ENCODE peak calls at places on chromosomes 3 and 15, in six cellular contexts. One of them, this sample, is unnamed.

GRCh38 chr3:58746758-58747157 is 80.2 kb upstream of the FAM3D start:
- DNase-seq in heart right ventricle: no peak
- DNase-seq in HCT116: no peak
- DNase-seq in A549: no peak
- DNase-seq in AG04450: no peak
- DNase-seq in foreskin keratinocyte: no peak
- DNase-seq in this sample: no peak

GRCh38 chr3:174869448-174869847 is 10.3 kb downstream of the NAALADL2 start:
- DNase-seq in HCT116: no peak
- DNase-seq in heart right ventricle: no peak
- DNase-seq in AG04450: peak
- DNase-seq in A549: no peak
- DNase-seq in foreskin keratinocyte: no peak
- DNase-seq in this sample: no peak

GRCh38 chr3:76063019-76063418 is 277.7 kb upstream of the ZNF717 start:
- DNase-seq in heart right ventricle: no peak
- DNase-seq in AG04450: peak
- DNase-seq in A549: no peak
- DNase-seq in HCT116: no peak
- DNase-seq in foreskin keratinocyte: peak
- DNase-seq in this sample: peak

GRCh38 chr3:109924196-109924595 is 586.9 kb upstream of the DPPA4 start:
- DNase-seq in foreskin keratinocyte: no peak
- DNase-seq in AG04450: no peak
- DNase-seq in heart right ventricle: no peak
- DNase-seq in HCT116: no peak
- DNase-seq in A549: no peak
- DNase-seq in this sample: no peak

GRCh38 chr3:67704322-67704721 is 49.9 kb upstream of the SUCLG2 start:
- DNase-seq in HCT116: no peak
- DNase-seq in heart right ventricle: no peak
- DNase-seq in foreskin keratinocyte: no peak
- DNase-seq in AG04450: no peak
- DNase-seq in A549: no peak
- DNase-seq in this sample: no peak

GRCh38 chr3:170469151-170470062 is 50.7 kb downstream of the CLDN11 start:
- DNase-seq in A549: peak
- DNase-seq in heart right ventricle: no peak
- DNase-seq in foreskin keratinocyte: no peak
- DNase-seq in HCT116: no peak
- DNase-seq in AG04450: peak
- DNase-seq in this sample: no peak

GRCh38 chr3:99859855-99860254 is 42.2 kb downstream of the CMSS1 start:
- DNase-seq in AG04450: peak
- DNase-seq in foreskin keratinocyte: peak
- DNase-seq in HCT116: no peak
- DNase-seq in heart right ventricle: no peak
- DNase-seq in A549: peak
- DNase-seq in this sample: peak

GRCh38 chr3:8865697-8866096 is 96.3 kb upstream of the OXTR start:
- DNase-seq in AG04450: no peak
- DNase-seq in foreskin keratinocyte: no peak
- DNase-seq in HCT116: no peak
- DNase-seq in A549: no peak
- DNase-seq in heart right ventricle: no peak
- DNase-seq in this sample: no peak

GRCh38 chr3:137514853-137515252 is 249.3 kb upstream of the SOX14 start:
- DNase-seq in foreskin keratinocyte: no peak
- DNase-seq in A549: no peak
- DNase-seq in AG04450: no peak
- DNase-seq in HCT116: no peak
- DNase-seq in heart right ventricle: no peak
- DNase-seq in this sample: no peak

GRCh38 chr15:31214864-31215489 is 111.7 kb upstream of the KLF13 start:
- DNase-seq in A549: peak
- DNase-seq in heart right ventricle: peak
- DNase-seq in foreskin keratinocyte: peak
- DNase-seq in AG04450: no peak
- DNase-seq in HCT116: no peak
- DNase-seq in this sample: peak

GRCh38 chr3:61563614-61564404 is 2.4 kb downstream of the PTPRG start:
- DNase-seq in A549: no peak
- DNase-seq in AG04450: no peak
- DNase-seq in HCT116: no peak
- DNase-seq in foreskin keratinocyte: no peak
- DNase-seq in heart right ventricle: peak
- DNase-seq in this sample: no peak

GRCh38 chr15:52440414-52440813 is 88.3 kb downstream of the MYO5A start:
- DNase-seq in foreskin keratinocyte: peak
- DNase-seq in HCT116: peak
- DNase-seq in A549: peak
- DNase-seq in heart right ventricle: no peak
- DNase-seq in AG04450: no peak
- DNase-seq in this sample: peak

GRCh38 chr3:44482721-44483120 is 5.3 kb upstream of the ZNF445 start:
- DNase-seq in HCT116: no peak
- DNase-seq in AG04450: no peak
- DNase-seq in A549: no peak
- DNase-seq in heart right ventricle: no peak
- DNase-seq in foreskin keratinocyte: no peak
- DNase-seq in this sample: peak

GRCh38 chr3:49647741-49648140 is 26.4 kb upstream of the APEH start:
- DNase-seq in AG04450: no peak
- DNase-seq in HCT116: no peak
- DNase-seq in foreskin keratinocyte: no peak
- DNase-seq in heart right ventricle: peak
- DNase-seq in A549: no peak
- DNase-seq in this sample: no peak

GRCh38 chr15:57054351-57054750 is 135.9 kb downstream of the TCF12 start:
- DNase-seq in foreskin keratinocyte: no peak
- DNase-seq in A549: no peak
- DNase-seq in heart right ventricle: no peak
- DNase-seq in HCT116: no peak
- DNase-seq in AG04450: no peak
- DNase-seq in this sample: no peak

GRCh38 chr3:134606033-134607025 is 44.5 kb downstream of the KY start:
- DNase-seq in HCT116: no peak
- DNase-seq in AG04450: no peak
- DNase-seq in foreskin keratinocyte: no peak
- DNase-seq in A549: no peak
- DNase-seq in heart right ventricle: no peak
- DNase-seq in this sample: no peak

GRCh38 chr3:108406063-108406660 is 104.2 kb downstream of the MYH15 start:
- DNase-seq in HCT116: no peak
- DNase-seq in heart right ventricle: no peak
- DNase-seq in AG04450: no peak
- DNase-seq in A549: no peak
- DNase-seq in foreskin keratinocyte: no peak
- DNase-seq in this sample: no peak

GRCh38 chr15:99974246-99974645 is 241.0 kb upstream of the LYSMD4 start:
- DNase-seq in A549: no peak
- DNase-seq in HCT116: no peak
- DNase-seq in AG04450: no peak
- DNase-seq in foreskin keratinocyte: no peak
- DNase-seq in heart right ventricle: no peak
- DNase-seq in this sample: no peak

GRCh38 chr3:47715928-47716327 is 65.8 kb downstream of the SMARCC1 start:
- DNase-seq in A549: peak
- DNase-seq in HCT116: peak
- DNase-seq in AG04450: no peak
- DNase-seq in foreskin keratinocyte: no peak
- DNase-seq in heart right ventricle: no peak
- DNase-seq in this sample: no peak

GRCh38 chr3:174620138-174620537 is 239.0 kb upstream of the NAALADL2 start:
- DNase-seq in HCT116: peak
- DNase-seq in A549: peak
- DNase-seq in foreskin keratinocyte: peak
- DNase-seq in AG04450: no peak
- DNase-seq in heart right ventricle: no peak
- DNase-seq in this sample: peak

GRCh38 chr3:37445163-37445562 is 270.8 kb upstream of the LRRFIP2 start:
- DNase-seq in AG04450: no peak
- DNase-seq in heart right ventricle: no peak
- DNase-seq in A549: no peak
- DNase-seq in foreskin keratinocyte: no peak
- DNase-seq in HCT116: no peak
- DNase-seq in this sample: no peak

GRCh38 chr3:159149633-159150032 is 347.8 kb downstream of the MFSD1 start:
- DNase-seq in HCT116: no peak
- DNase-seq in heart right ventricle: no peak
- DNase-seq in A549: no peak
- DNase-seq in foreskin keratinocyte: no peak
- DNase-seq in AG04450: no peak
- DNase-seq in this sample: no peak

GRCh38 chr3:50600141-50600753 is 11.3 kb downstream of the CISH start:
- DNase-seq in heart right ventricle: no peak
- DNase-seq in HCT116: no peak
- DNase-seq in foreskin keratinocyte: no peak
- DNase-seq in A549: no peak
- DNase-seq in AG04450: no peak
- DNase-seq in this sample: no peak

GRCh38 chr3:78204977-78205376 is 1165.1 kb downstream of the ROBO2 start:
- DNase-seq in HCT116: no peak
- DNase-seq in foreskin keratinocyte: no peak
- DNase-seq in AG04450: peak
- DNase-seq in A549: no peak
- DNase-seq in heart right ventricle: peak
- DNase-seq in this sample: peak

GRCh38 chr3:136120373-136121348 is 75.5 kb downstream of the MSL2 start:
- DNase-seq in heart right ventricle: no peak
- DNase-seq in foreskin keratinocyte: peak
- DNase-seq in A549: no peak
- DNase-seq in HCT116: no peak
- DNase-seq in AG04450: no peak
- DNase-seq in this sample: no peak

GRCh38 chr3:146326875-146327543 is 76.1 kb upstream of the PLSCR4 start:
- DNase-seq in foreskin keratinocyte: no peak
- DNase-seq in HCT116: peak
- DNase-seq in A549: peak
- DNase-seq in AG04450: peak
- DNase-seq in heart right ventricle: peak
- DNase-seq in this sample: peak

GRCh38 chr15:101542306-101543025 is 53.0 kb upstream of the PCSK6 start:
- DNase-seq in AG04450: no peak
- DNase-seq in heart right ventricle: peak
- DNase-seq in A549: no peak
- DNase-seq in foreskin keratinocyte: no peak
- DNase-seq in HCT116: no peak
- DNase-seq in this sample: no peak

GRCh38 chr3:14432996-14433572 is 30.7 kb downstream of the SLC6A6 start:
- DNase-seq in AG04450: no peak
- DNase-seq in HCT116: no peak
- DNase-seq in foreskin keratinocyte: no peak
- DNase-seq in heart right ventricle: no peak
- DNase-seq in A549: no peak
- DNase-seq in this sample: no peak
- H3K27ac ChIP-seq in AG04450: no peak
- H3K27ac ChIP-seq in HCT116: peak
- H3K27ac ChIP-seq in foreskin keratinocyte: no peak
- H3K27ac ChIP-seq in heart right ventricle: peak
- H3K27ac ChIP-seq in A549: peak
- H3K27ac ChIP-seq in this sample: peak

DNA sequence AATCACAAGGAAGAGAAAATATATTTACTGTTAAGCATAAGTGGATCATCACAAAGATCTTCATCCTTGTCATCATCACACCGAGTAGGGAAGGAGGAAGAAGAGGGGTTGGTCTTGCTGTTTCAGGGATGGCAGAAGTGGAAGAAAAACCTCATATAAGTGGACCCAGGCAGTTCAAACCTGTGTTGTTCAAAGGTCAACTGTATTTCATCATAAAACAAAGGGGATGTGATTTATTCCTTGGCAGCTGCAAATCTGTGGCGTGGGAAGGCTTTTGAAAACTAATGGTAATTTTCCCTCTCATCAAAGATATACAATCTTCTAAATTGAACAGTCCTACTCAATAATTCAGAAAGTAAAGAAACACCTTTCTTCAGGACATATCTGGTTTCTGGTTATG is 129.9 kb upstream of the ABI3BP start:
- DNase-seq in heart right ventricle: no peak
- DNase-seq in AG04450: no peak
- DNase-seq in foreskin keratinocyte: no peak
- DNase-seq in A549: no peak
- DNase-seq in HCT116: no peak
- DNase-seq in this sample: no peak
- TF ChIP-seq CTCF in heart right ventricle: no peak
- TF ChIP-seq CTCF in AG04450: no peak
- TF ChIP-seq CTCF in foreskin keratinocyte: no peak
- TF ChIP-seq CTCF in A549: no peak
- TF ChIP-seq CTCF in HCT116: no peak
- TF ChIP-seq CTCF in this sample: no peak

DNA sequence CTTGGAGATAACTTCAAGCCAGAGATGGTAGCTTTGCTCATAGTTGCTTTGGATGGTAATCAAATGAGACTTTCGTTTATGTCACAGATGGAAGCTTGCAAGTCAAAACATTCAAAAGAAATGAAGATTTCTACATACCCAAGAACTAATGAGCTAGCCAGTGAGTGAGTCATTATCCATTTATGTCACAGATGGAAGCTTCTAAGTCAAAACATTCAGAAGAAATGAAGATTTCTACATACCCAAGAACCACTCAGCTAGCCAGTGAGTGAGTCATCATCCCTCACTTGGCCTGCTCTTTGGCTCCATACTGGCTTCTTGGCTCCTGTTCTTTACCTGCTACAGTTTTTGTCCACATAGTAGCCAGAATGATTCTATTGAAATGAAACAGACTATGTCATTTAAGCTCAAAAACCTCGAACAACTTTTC is 559.8 kb upstream of the CBLB start:
- DNase-seq in foreskin keratinocyte: peak
- DNase-seq in AG04450: peak
- DNase-seq in HCT116: no peak
- DNase-seq in A549: peak
- DNase-seq in heart right ventricle: no peak
- DNase-seq in this sample: peak
- H3K27ac ChIP-seq in foreskin keratinocyte: no peak
- H3K27ac ChIP-seq in AG04450: no peak
- H3K27ac ChIP-seq in HCT116: no peak
- H3K27ac ChIP-seq in A549: peak
- H3K27ac ChIP-seq in heart right ventricle: no peak
- H3K27ac ChIP-seq in this sample: no peak

GRCh38 chr3:139935071-139935865 is at the start of gene CLSTN2:
- DNase-seq in AG04450: no peak
- DNase-seq in heart right ventricle: peak
- DNase-seq in A549: peak
- DNase-seq in HCT116: no peak
- DNase-seq in foreskin keratinocyte: no peak
- DNase-seq in this sample: peak
- TF ChIP-seq CTCF in AG04450: no peak
- TF ChIP-seq CTCF in heart right ventricle: peak
- TF ChIP-seq CTCF in A549: no peak
- TF ChIP-seq CTCF in HCT116: no peak
- TF ChIP-seq CTCF in foreskin keratinocyte: peak
- TF ChIP-seq CTCF in this sample: no peak